ENCODE peak calls at places on chromosomes 16 and 17, in eight cellular contexts. One of them, this sample, is unnamed.

GRCh38 chr17:48470388-48471034 is 40.5 kb upstream of the SKAP1 start:
- DNase-seq in A549: peak; percentile 28
- DNase-seq in lower lobe of right lung: no peak
- DNase-seq in cardiac muscle cell: no peak
- DNase-seq in HCT116: peak; percentile 64
- DNase-seq in fibroblast of lung: peak; percentile 68
- DNase-seq in endodermal cell: no peak
- DNase-seq in CD4-positive, alpha-beta memory T cell: no peak
- DNase-seq in this sample: no peak

GRCh38 chr16:88346680-88347505 is 35.9 kb upstream of the ZNF469 start:
- DNase-seq in HCT116: no peak
- DNase-seq in fibroblast of lung: no peak
- DNase-seq in endodermal cell: no peak
- DNase-seq in CD4-positive, alpha-beta memory T cell: no peak
- DNase-seq in cardiac muscle cell: no peak
- DNase-seq in lower lobe of right lung: peak; percentile 35
- DNase-seq in A549: no peak
- DNase-seq in this sample: no peak

GRCh38 chr16:84989791-84990620 is 21.3 kb downstream of the ZDHHC7 start:
- DNase-seq in endodermal cell: no peak
- DNase-seq in fibroblast of lung: no peak
- DNase-seq in CD4-positive, alpha-beta memory T cell: no peak
- DNase-seq in HCT116: no peak
- DNase-seq in A549: no peak
- DNase-seq in lower lobe of right lung: peak; percentile 33
- DNase-seq in cardiac muscle cell: no peak
- DNase-seq in this sample: no peak

GRCh38 chr17:82236142-82236971 is 7.5 kb downstream of the SLC16A3 start:
- DNase-seq in A549: peak; percentile 79
- DNase-seq in fibroblast of lung: peak; percentile 64
- DNase-seq in CD4-positive, alpha-beta memory T cell: peak; percentile 69
- DNase-seq in HCT116: no peak
- DNase-seq in lower lobe of right lung: peak; percentile 80
- DNase-seq in cardiac muscle cell: peak; percentile 86
- DNase-seq in endodermal cell: peak; percentile 95
- DNase-seq in this sample: peak; percentile 85

GRCh38 chr16:19595043-19595767 is 39.7 kb downstream of the VPS35L start:
- DNase-seq in endodermal cell: no peak
- DNase-seq in HCT116: no peak
- DNase-seq in cardiac muscle cell: no peak
- DNase-seq in fibroblast of lung: peak; percentile 12
- DNase-seq in A549: peak; percentile 88
- DNase-seq in CD4-positive, alpha-beta memory T cell: no peak
- DNase-seq in lower lobe of right lung: no peak
- DNase-seq in this sample: no peak

GRCh38 chr16:14050297-14051027 is 20.7 kb upstream of the MRTFB start:
- DNase-seq in lower lobe of right lung: no peak
- DNase-seq in A549: peak; percentile 85
- DNase-seq in cardiac muscle cell: no peak
- DNase-seq in HCT116: no peak
- DNase-seq in fibroblast of lung: no peak
- DNase-seq in endodermal cell: peak; percentile 95
- DNase-seq in CD4-positive, alpha-beta memory T cell: no peak
- DNase-seq in this sample: no peak

GRCh38 chr17:14330492-14330920 is 29.6 kb downstream of the HS3ST3B1 start:
- DNase-seq in cardiac muscle cell: no peak
- DNase-seq in fibroblast of lung: peak; percentile 93
- DNase-seq in lower lobe of right lung: no peak
- DNase-seq in CD4-positive, alpha-beta memory T cell: no peak
- DNase-seq in endodermal cell: peak; percentile 72
- DNase-seq in HCT116: no peak
- DNase-seq in A549: no peak
- DNase-seq in this sample: no peak

GRCh38 chr17:12407495-12407894 is 258.2 kb upstream of the MYOCD start:
- DNase-seq in fibroblast of lung: no peak
- DNase-seq in CD4-positive, alpha-beta memory T cell: no peak
- DNase-seq in A549: no peak
- DNase-seq in HCT116: no peak
- DNase-seq in cardiac muscle cell: no peak
- DNase-seq in lower lobe of right lung: no peak
- DNase-seq in endodermal cell: no peak
- DNase-seq in this sample: no peak

GRCh38 chr16:29811896-29812665 is at the start of gene PRRT2:
- DNase-seq in lower lobe of right lung: peak; percentile 73
- DNase-seq in fibroblast of lung: no peak
- DNase-seq in endodermal cell: peak; percentile 87
- DNase-seq in CD4-positive, alpha-beta memory T cell: peak; percentile 67
- DNase-seq in HCT116: no peak
- DNase-seq in A549: no peak
- DNase-seq in cardiac muscle cell: peak; percentile 80
- DNase-seq in this sample: no peak

GRCh38 chr17:48471807-48472484 is 41.9 kb upstream of the SKAP1 start:
- DNase-seq in endodermal cell: peak; percentile 81
- DNase-seq in HCT116: no peak
- DNase-seq in A549: no peak
- DNase-seq in cardiac muscle cell: no peak
- DNase-seq in fibroblast of lung: no peak
- DNase-seq in lower lobe of right lung: no peak
- DNase-seq in CD4-positive, alpha-beta memory T cell: no peak
- DNase-seq in this sample: no peak

GRCh38 chr16:67264866-67265265 is 14.5 kb upstream of the PLEKHG4 start:
- DNase-seq in lower lobe of right lung: peak; percentile 16
- DNase-seq in A549: no peak
- DNase-seq in fibroblast of lung: no peak
- DNase-seq in cardiac muscle cell: no peak
- DNase-seq in HCT116: no peak
- DNase-seq in CD4-positive, alpha-beta memory T cell: no peak
- DNase-seq in endodermal cell: no peak
- DNase-seq in this sample: peak; percentile 46

GRCh38 chr16:74034862-74035261 is 261.8 kb upstream of the PSMD7 start:
- DNase-seq in HCT116: peak; percentile 1
- DNase-seq in fibroblast of lung: peak; percentile 69
- DNase-seq in endodermal cell: no peak
- DNase-seq in cardiac muscle cell: peak; percentile 47
- DNase-seq in lower lobe of right lung: no peak
- DNase-seq in CD4-positive, alpha-beta memory T cell: no peak
- DNase-seq in A549: peak; percentile 19
- DNase-seq in this sample: no peak

GRCh38 chr17:78313735-78314648 is 45.9 kb downstream of the SOCS3 start:
- DNase-seq in A549: peak; percentile 95
- DNase-seq in fibroblast of lung: peak; percentile 73
- DNase-seq in HCT116: peak; percentile 92
- DNase-seq in endodermal cell: peak; percentile 98
- DNase-seq in lower lobe of right lung: peak; percentile 87
- DNase-seq in cardiac muscle cell: peak; percentile 69
- DNase-seq in CD4-positive, alpha-beta memory T cell: peak; percentile 69
- DNase-seq in this sample: peak; percentile 94
- H3K27ac ChIP-seq in A549: peak overlapping the region; percentile 94
- H3K27ac ChIP-seq in fibroblast of lung: peak overlapping the region; percentile 100
- H3K27ac ChIP-seq in HCT116: peak overlapping the region; percentile 99
- H3K27ac ChIP-seq in endodermal cell: no peak overlapping the region
- H3K27ac ChIP-seq in lower lobe of right lung: peak overlapping the region; percentile 84
- H3K27ac ChIP-seq in cardiac muscle cell: peak overlapping the region; percentile 49
- H3K27ac ChIP-seq in CD4-positive, alpha-beta memory T cell: peak overlapping the region; percentile 18
- H3K27ac ChIP-seq in this sample: peak overlapping the region; percentile 80

GRCh38 chr16:82655315-82655714 is 28.5 kb downstream of the CDH13 start:
- DNase-seq in cardiac muscle cell: no peak
- DNase-seq in CD4-positive, alpha-beta memory T cell: peak; percentile 93
- DNase-seq in lower lobe of right lung: no peak
- DNase-seq in endodermal cell: no peak
- DNase-seq in HCT116: no peak
- DNase-seq in A549: no peak
- DNase-seq in fibroblast of lung: peak; percentile 85
- DNase-seq in this sample: no peak

GRCh38 chr16:82651921-82652601 is 25.3 kb downstream of the CDH13 start:
- DNase-seq in CD4-positive, alpha-beta memory T cell: peak; percentile 60
- DNase-seq in A549: no peak
- DNase-seq in cardiac muscle cell: no peak
- DNase-seq in lower lobe of right lung: no peak
- DNase-seq in endodermal cell: no peak
- DNase-seq in fibroblast of lung: no peak
- DNase-seq in HCT116: no peak
- DNase-seq in this sample: no peak

GRCh38 chr16:82653550-82654511 is 27.1 kb downstream of the CDH13 start:
- DNase-seq in fibroblast of lung: peak; percentile 86
- DNase-seq in CD4-positive, alpha-beta memory T cell: peak; percentile 83
- DNase-seq in lower lobe of right lung: no peak
- DNase-seq in endodermal cell: no peak
- DNase-seq in HCT116: peak; percentile 37
- DNase-seq in A549: peak; percentile 66
- DNase-seq in cardiac muscle cell: peak; percentile 15
- DNase-seq in this sample: no peak

GRCh38 chr16:82650804-82651203 is 24.0 kb downstream of the CDH13 start:
- DNase-seq in CD4-positive, alpha-beta memory T cell: no peak
- DNase-seq in fibroblast of lung: no peak
- DNase-seq in endodermal cell: no peak
- DNase-seq in lower lobe of right lung: no peak
- DNase-seq in cardiac muscle cell: no peak
- DNase-seq in HCT116: no peak
- DNase-seq in A549: no peak
- DNase-seq in this sample: no peak

DNA sequence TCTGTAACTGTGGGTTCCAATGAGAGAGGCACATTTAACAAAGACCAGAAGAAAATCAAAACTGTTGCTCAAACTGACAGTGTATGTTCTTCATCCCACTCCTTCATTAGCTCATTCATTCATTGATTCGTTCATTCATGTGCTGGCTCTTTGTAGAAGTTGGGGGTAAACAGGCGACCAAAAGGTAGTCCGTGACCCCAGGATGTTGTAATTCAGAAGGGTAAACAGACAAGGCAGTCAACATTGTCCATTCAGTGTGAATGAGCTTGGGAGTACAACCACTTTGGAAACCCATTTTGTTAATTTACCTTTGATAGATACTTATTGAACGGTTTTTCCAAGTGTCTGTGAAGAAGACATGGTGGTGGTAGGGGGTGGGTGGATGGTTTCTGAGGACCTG is 26.1 kb downstream of the CDH13 start:
- DNase-seq in lower lobe of right lung: no peak
- DNase-seq in CD4-positive, alpha-beta memory T cell: no peak
- DNase-seq in cardiac muscle cell: no peak
- DNase-seq in fibroblast of lung: no peak
- DNase-seq in endodermal cell: no peak
- DNase-seq in HCT116: no peak
- DNase-seq in A549: no peak
- DNase-seq in this sample: no peak
- H3K4me1 ChIP-seq in lower lobe of right lung: peaks cover 11% of the 10 kb centered on the region
- H3K4me1 ChIP-seq in CD4-positive, alpha-beta memory T cell: peaks cover 88% of the 10 kb centered on the region
- H3K4me1 ChIP-seq in cardiac muscle cell: peaks cover 24% of the 10 kb centered on the region
- H3K4me1 ChIP-seq in fibroblast of lung: peaks cover 31% of the 10 kb centered on the region
- H3K4me1 ChIP-seq in endodermal cell: peaks cover 35% of the 10 kb centered on the region
- H3K4me1 ChIP-seq in HCT116: peaks cover 19% of the 10 kb centered on the region
- H3K4me1 ChIP-seq in A549: peaks cover 20% of the 10 kb centered on the region
- H3K4me1 ChIP-seq in this sample: peaks cover 3% of the 10 kb centered on the region

GRCh38 chr16:23650674-23651073 is 9.4 kb downstream of the DCTN5 start:
- DNase-seq in cardiac muscle cell: no peak
- DNase-seq in A549: no peak
- DNase-seq in lower lobe of right lung: no peak
- DNase-seq in fibroblast of lung: no peak
- DNase-seq in HCT116: no peak
- DNase-seq in endodermal cell: no peak
- DNase-seq in CD4-positive, alpha-beta memory T cell: no peak
- DNase-seq in this sample: no peak
- H3K27ac ChIP-seq in cardiac muscle cell: no peak overlapping the region
- H3K27ac ChIP-seq in A549: no peak overlapping the region
- H3K27ac ChIP-seq in lower lobe of right lung: no peak overlapping the region
- H3K27ac ChIP-seq in fibroblast of lung: no peak overlapping the region
- H3K27ac ChIP-seq in HCT116: no peak overlapping the region
- H3K27ac ChIP-seq in endodermal cell: no peak overlapping the region
- H3K27ac ChIP-seq in CD4-positive, alpha-beta memory T cell: no peak overlapping the region
- H3K27ac ChIP-seq in this sample: no peak overlapping the region

DNA sequence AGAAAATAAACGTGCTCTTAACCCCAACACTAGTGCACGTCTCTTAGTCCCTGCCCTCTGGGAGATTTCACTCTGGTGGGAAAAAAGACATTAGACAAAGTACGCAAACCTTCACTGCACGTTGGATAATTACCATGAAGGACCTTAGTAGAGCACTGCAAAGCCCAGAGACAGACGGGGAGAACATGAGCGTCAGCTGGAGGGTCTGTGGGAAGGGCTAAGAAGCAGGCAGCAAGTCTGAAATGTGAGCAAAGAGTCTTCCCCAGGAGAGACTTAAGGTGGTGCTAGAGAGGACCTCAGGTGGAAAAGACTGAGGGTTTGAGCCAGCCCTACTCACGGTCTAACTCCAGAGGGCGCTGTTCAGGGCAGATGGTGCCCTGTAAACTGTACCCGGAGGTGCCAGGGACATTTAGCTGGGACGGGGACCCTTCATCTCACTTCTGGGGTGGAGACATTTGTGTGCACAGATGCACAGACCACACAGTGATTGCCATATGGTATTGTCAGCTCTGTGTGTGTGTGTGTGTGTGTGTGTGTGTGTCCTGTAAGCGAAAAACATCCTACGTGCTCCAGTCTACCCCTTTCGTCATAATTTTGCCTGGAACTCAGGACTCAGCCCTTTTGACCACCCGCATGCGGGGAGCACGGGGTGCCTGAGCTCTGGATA is 9.9 kb upstream of the STAC2 start:
- DNase-seq in fibroblast of lung: peak; percentile 53
- DNase-seq in CD4-positive, alpha-beta memory T cell: peak; percentile 66
- DNase-seq in cardiac muscle cell: peak; percentile 70
- DNase-seq in endodermal cell: peak; percentile 94
- DNase-seq in HCT116: peak; percentile 87
- DNase-seq in lower lobe of right lung: no peak
- DNase-seq in A549: peak; percentile 89
- DNase-seq in this sample: peak; percentile 61
- H3K4me1 ChIP-seq in fibroblast of lung: peaks cover 4% of the 10 kb centered on the region
- H3K4me1 ChIP-seq in CD4-positive, alpha-beta memory T cell: peaks cover 43% of the 10 kb centered on the region
- H3K4me1 ChIP-seq in cardiac muscle cell: no peaks in the 10 kb centered on the region
- H3K4me1 ChIP-seq in endodermal cell: no peaks in the 10 kb centered on the region
- H3K4me1 ChIP-seq in HCT116: peaks cover 18% of the 10 kb centered on the region
- H3K4me1 ChIP-seq in lower lobe of right lung: peaks cover 26% of the 10 kb centered on the region
- H3K4me1 ChIP-seq in A549: peaks cover 48% of the 10 kb centered on the region
- H3K4me1 ChIP-seq in this sample: peaks cover 7% of the 10 kb centered on the region

GRCh38 chr17:69573396-69573795 is 158.9 kb downstream of the MAP2K6 start:
- DNase-seq in fibroblast of lung: no peak
- DNase-seq in A549: no peak
- DNase-seq in CD4-positive, alpha-beta memory T cell: no peak
- DNase-seq in HCT116: no peak
- DNase-seq in lower lobe of right lung: no peak
- DNase-seq in cardiac muscle cell: no peak
- DNase-seq in endodermal cell: no peak
- DNase-seq in this sample: no peak
- H3K27ac ChIP-seq in fibroblast of lung: no peak overlapping the region
- H3K27ac ChIP-seq in A549: peak overlapping the region; percentile 72
- H3K27ac ChIP-seq in CD4-positive, alpha-beta memory T cell: no peak overlapping the region
- H3K27ac ChIP-seq in HCT116: no peak overlapping the region
- H3K27ac ChIP-seq in lower lobe of right lung: no peak overlapping the region
- H3K27ac ChIP-seq in cardiac muscle cell: no peak overlapping the region
- H3K27ac ChIP-seq in endodermal cell: no peak overlapping the region
- H3K27ac ChIP-seq in this sample: no peak overlapping the region

GRCh38 chr17:3035256-3035967 is 28.0 kb downstream of the OR1D5 start:
- DNase-seq in fibroblast of lung: no peak
- DNase-seq in lower lobe of right lung: peak; percentile 20
- DNase-seq in A549: no peak
- DNase-seq in endodermal cell: peak; percentile 41
- DNase-seq in cardiac muscle cell: no peak
- DNase-seq in CD4-positive, alpha-beta memory T cell: no peak
- DNase-seq in HCT116: no peak
- DNase-seq in this sample: peak; percentile 33
- H3K4me1 ChIP-seq in fibroblast of lung: no peaks in the 10 kb centered on the region
- H3K4me1 ChIP-seq in lower lobe of right lung: no peaks in the 10 kb centered on the region
- H3K4me1 ChIP-seq in A549: no peaks in the 10 kb centered on the region
- H3K4me1 ChIP-seq in endodermal cell: no peaks in the 10 kb centered on the region
- H3K4me1 ChIP-seq in cardiac muscle cell: no peaks in the 10 kb centered on the region
- H3K4me1 ChIP-seq in CD4-positive, alpha-beta memory T cell: peaks cover 10% of the 10 kb centered on the region
- H3K4me1 ChIP-seq in HCT116: no peaks in the 10 kb centered on the region
- H3K4me1 ChIP-seq in this sample: no peaks in the 10 kb centered on the region

This sample was measured in upper lobe of right lung.